ENCODE peak calls at places on chromosomes 2 and 18, in nine cellular contexts. I is astrocyte of the spinal cord, D is mesenchymal stem cell, X is OCI-LY7, Q is right lobe of liver, K is left lung, M is neuronal stem cell, L is fibroblast of lung, H is breast epithelium. Z is an unnamed sample.

GRCh38 chr18:31711365-31712035 is 27.1 kb upstream of the B4GALT6 start:
- DNase-seq in I (no peak), D (no peak), X (no peak), Q (no peak), K (no peak), M (no peak), L (peak), H (no peak), Z (no peak)

GRCh38 chr2:177873915-177874314 is 198.7 kb downstream of the PDE11A start:
- DNase-seq in I (no peak), D (no peak), X (no peak), Q (no peak), K (no peak), M (no peak), L (no peak), H (no peak), Z (no peak)

GRCh38 chr2:71531522-71532047 is 78.2 kb downstream of the DYSF start:
- DNase-seq in I (peak), D (peak), X (no peak), Q (peak), K (no peak), M (no peak), L (no peak), H (no peak), Z (peak)

GRCh38 chr2:43360137-43360536 is 133.7 kb upstream of the ZFP36L2 start:
- DNase-seq in I (no peak), D (no peak), X (no peak), Q (no peak), K (no peak), M (no peak), L (no peak), H (no peak), Z (no peak)

GRCh38 chr18:78716022-78716421 is 263.6 kb upstream of the SALL3 start:
- DNase-seq in I (no peak), D (no peak), X (no peak), Q (no peak), K (peak), M (no peak), L (no peak), H (no peak), Z (no peak)

GRCh38 chr18:23690505-23691068 is 1.3 kb downstream of the LAMA3 start:
- DNase-seq in I (no peak), D (no peak), X (no peak), Q (no peak), K (peak), M (peak), L (no peak), H (no peak), Z (no peak)

GRCh38 chr2:223585691-223586090 is 16.5 kb downstream of the SCG2 start:
- DNase-seq in I (peak), D (peak), X (no peak), Q (no peak), K (no peak), M (no peak), L (peak), H (no peak), Z (peak)

GRCh38 chr2:14081526-14081925 is 551.0 kb upstream of the LRATD1 start:
- DNase-seq in I (peak), D (no peak), X (no peak), Q (no peak), K (no peak), M (no peak), L (peak), H (no peak), Z (no peak)

GRCh38 chr2:240254337-240255164 is 114.1 kb upstream of the OTOS start:
- DNase-seq in I (no peak), D (no peak), X (no peak), Q (no peak), K (peak), M (no peak), L (no peak), H (no peak), Z (no peak)

GRCh38 chr18:8785855-8786765 is 80.8 kb downstream of the MTCL1 start:
- DNase-seq in I (no peak), D (no peak), X (no peak), Q (no peak), K (no peak), M (no peak), L (no peak), H (no peak), Z (no peak)

GRCh38 chr18:58649966-58650816 is 21.1 kb upstream of the MALT1 start:
- DNase-seq in I (no peak), D (peak), X (no peak), Q (no peak), K (no peak), M (no peak), L (no peak), H (no peak), Z (no peak)

GRCh38 chr2:158936978-158937377 is 31.5 kb upstream of the TANC1 start:
- DNase-seq in I (peak), D (peak), X (no peak), Q (no peak), K (no peak), M (no peak), L (peak), H (no peak), Z (peak)

GRCh38 chr18:32383040-32383819 is 87.5 kb downstream of the GAREM1 start:
- DNase-seq in I (peak), D (peak), X (no peak), Q (no peak), K (no peak), M (no peak), L (peak), H (no peak), Z (peak)

GRCh38 chr2:84969511-84970265 is 1.3 kb upstream of the KCMF1 start:
- DNase-seq in I (peak), D (peak), X (peak), Q (no peak), K (no peak), M (no peak), L (peak), H (no peak), Z (no peak)

GRCh38 chr2:96108578-96109561 is 7.5 kb downstream of the ADRA2B start:
- DNase-seq in I (no peak), D (no peak), X (no peak), Q (no peak), K (peak), M (peak), L (no peak), H (no peak), Z (no peak)

GRCh38 chr2:237662671-237663093 is 35.3 kb downstream of the LRRFIP1 start:
- DNase-seq in I (peak), D (peak), X (peak), Q (peak), K (peak), M (peak), L (peak), H (peak), Z (peak)

GRCh38 chr2:47401789-47402554 is 984 bp upstream of the MSH2 start:
- DNase-seq in I (no peak), D (no peak), X (no peak), Q (peak), K (no peak), M (no peak), L (no peak), H (no peak), Z (no peak)

GRCh38 chr2:134275058-134275862 is 21.4 kb downstream of the MGAT5 start:
- DNase-seq in I (no peak), D (no peak), X (peak), Q (no peak), K (no peak), M (no peak), L (no peak), H (no peak), Z (no peak)

GRCh38 chr2:16250466-16250865 is 310.1 kb downstream of the MYCN start:
- DNase-seq in I (no peak), D (no peak), X (no peak), Q (no peak), K (no peak), M (no peak), L (no peak), H (no peak), Z (no peak)

GRCh38 chr18:45847119-45847518 is 21.6 kb downstream of the SIGLEC15 start:
- DNase-seq in I (peak), D (no peak), X (no peak), Q (no peak), K (no peak), M (no peak), L (no peak), H (no peak), Z (no peak)

GRCh38 chr2:205002390-205002789 is 457.1 kb downstream of the PARD3B start:
- DNase-seq in I (no peak), D (no peak), X (no peak), Q (no peak), K (no peak), M (no peak), L (no peak), H (no peak), Z (no peak)

GRCh38 chr2:200619275-200619674 is 33.5 kb downstream of the AOX1 start:
- DNase-seq in I (no peak), D (no peak), X (no peak), Q (peak), K (no peak), M (no peak), L (peak), H (no peak), Z (no peak)

GRCh38 chr2:105782123-105782522 is 37.4 kb downstream of the NCK2 start:
- DNase-seq in I (no peak), D (no peak), X (no peak), Q (no peak), K (no peak), M (no peak), L (peak), H (no peak), Z (no peak)

GRCh38 chr18:48621240-48621639 is 82.4 kb downstream of the CTIF start:
- DNase-seq in I (peak), D (peak), X (no peak), Q (no peak), K (no peak), M (no peak), L (peak), H (no peak), Z (peak)

GRCh38 chr2:227106845-227107759 is 56.9 kb downstream of the COL4A4 start:
- DNase-seq in I (peak), D (peak), X (peak), Q (peak), K (no peak), M (peak), L (peak), H (no peak), Z (peak)

GRCh38 chr18:9095297-9096012 is 7.0 kb upstream of the NDUFV2 start:
- DNase-seq in I (no peak), D (peak), X (peak), Q (no peak), K (no peak), M (no peak), L (peak), H (no peak), Z (peak)

GRCh38 chr2:211957799-211958198 is 580.8 kb downstream of the ERBB4 start:
- DNase-seq in I (no peak), D (no peak), X (no peak), Q (no peak), K (no peak), M (no peak), L (no peak), H (no peak), Z (no peak)

GRCh38 chr2:102841107-102841840 is 79.4 kb downstream of the TMEM182 start:
- DNase-seq in I (peak), D (peak), X (peak), Q (peak), K (peak), M (peak), L (peak), H (no peak), Z (peak)

GRCh38 chr18:76686737-76687231 is 135.6 kb upstream of the ZNF236 start:
- DNase-seq in I (peak), D (peak), X (peak), Q (peak), K (peak), M (peak), L (peak), H (peak), Z (peak)

GRCh38 chr2:128644745-128645256 is 326.1 kb upstream of the HS6ST1 start:
- DNase-seq in I (no peak), D (peak), X (no peak), Q (peak), K (no peak), M (peak), L (peak), H (no peak), Z (no peak)

GRCh38 chr2:109663721-109664120 is 49.6 kb downstream of the SOWAHC start:
- DNase-seq in I (peak), D (peak), X (no peak), Q (peak), K (no peak), M (no peak), L (peak), H (peak), Z (peak)

GRCh38 chr2:29747786-29748470 is 173.5 kb downstream of the ALK start:
- DNase-seq in I (peak), D (peak), X (no peak), Q (no peak), K (no peak), M (no peak), L (peak), H (no peak), Z (peak)

GRCh38 chr2:239690651-239691631 is 290.1 kb upstream of the HDAC4 start:
- DNase-seq in I (no peak), D (no peak), X (no peak), Q (peak), K (no peak), M (no peak), L (no peak), H (no peak), Z (no peak)

GRCh38 chr2:60972889-60973656 is 44.4 kb upstream of the PEX13 start:
- DNase-seq in I (no peak), D (no peak), X (peak), Q (no peak), K (no peak), M (no peak), L (no peak), H (no peak), Z (no peak)
- H3K4me3 ChIP-seq in I (no peak), D (no peak), X (peak), Q (no peak), K (no peak), M (no peak), L (no peak), H (no peak), Z (no peak)

GRCh38 chr2:233147829-233148167 is 87.7 kb downstream of the INPP5D start:
- DNase-seq in I (no peak), D (no peak), X (no peak), Q (no peak), K (no peak), M (no peak), L (no peak), H (no peak), Z (no peak)

GRCh38 chr2:233147136-233147828 is 87.1 kb downstream of the INPP5D start:
- DNase-seq in I (no peak), D (no peak), X (no peak), Q (no peak), K (no peak), M (no peak), L (no peak), H (no peak), Z (no peak)

GRCh38 chr2:233143700-233144331 is 83.7 kb downstream of the INPP5D start:
- DNase-seq in I (no peak), D (no peak), X (no peak), Q (no peak), K (no peak), M (no peak), L (no peak), H (no peak), Z (no peak)

GRCh38 chr2:233146194-233146593 is 86.1 kb downstream of the INPP5D start:
- DNase-seq in I (no peak), D (no peak), X (no peak), Q (no peak), K (no peak), M (no peak), L (no peak), H (no peak), Z (no peak)

GRCh38 chr2:233145726-233146125 is 85.6 kb downstream of the INPP5D start:
- DNase-seq in I (no peak), D (no peak), X (no peak), Q (no peak), K (no peak), M (no peak), L (no peak), H (no peak), Z (no peak)
- H3K4me3 ChIP-seq in I (no peak), D (no peak), X (no peak), Q (no peak), K (no peak), M (no peak), L (no peak), H (no peak), Z (no peak)

DNA sequence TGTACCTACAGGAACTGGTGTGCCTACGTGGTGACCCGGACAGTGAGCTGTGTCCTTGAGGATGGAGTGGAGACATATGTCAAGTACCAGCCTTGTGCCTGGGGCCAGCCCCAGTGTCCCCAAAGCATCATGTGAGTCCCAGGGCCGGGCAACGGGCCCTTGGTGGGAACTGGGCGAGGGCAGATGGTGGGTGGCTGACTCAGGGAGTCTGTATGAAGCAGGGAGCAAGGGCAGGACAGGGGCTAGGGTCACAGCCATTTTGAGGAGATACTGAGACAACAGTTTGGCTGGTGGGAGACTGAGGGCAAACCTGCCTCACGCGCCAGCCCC is 1.7 kb downstream of the EMILIN1 start:
- DNase-seq in I (no peak), D (no peak), X (no peak), Q (no peak), K (no peak), M (no peak), L (no peak), H (no peak), Z (no peak)
- H3K4me3 ChIP-seq in I (peak), D (no peak), X (no peak), Q (peak), K (peak), M (no peak), L (peak), H (peak), Z (peak)

GRCh38 chr2:207334309-207334630 is 168.5 kb upstream of the KLF7 start:
- DNase-seq in I (no peak), D (no peak), X (no peak), Q (no peak), K (no peak), M (no peak), L (peak), H (no peak), Z (no peak)
- H3K4me3 ChIP-seq in I (peak), D (no peak), X (no peak), Q (no peak), K (peak), M (no peak), L (peak), H (peak), Z (peak)

GRCh38 chr2:170714156-170715061 is 728 bp upstream of the SP5 start:
- DNase-seq in I (no peak), D (no peak), X (no peak), Q (peak), K (peak), M (peak), L (no peak), H (no peak), Z (no peak)

GRCh38 chr2:170711774-170712652 is 3.1 kb upstream of the SP5 start:
- DNase-seq in I (no peak), D (no peak), X (no peak), Q (peak), K (peak), M (peak), L (no peak), H (no peak), Z (no peak)

GRCh38 chr2:170715062-170715931 is at the start of gene SP5:
- DNase-seq in I (peak), D (peak), X (no peak), Q (peak), K (peak), M (peak), L (peak), H (no peak), Z (peak)

GRCh38 chr2:170712653-170713279 is 2.4 kb upstream of the SP5 start:
- DNase-seq in I (no peak), D (no peak), X (no peak), Q (no peak), K (no peak), M (no peak), L (no peak), H (no peak), Z (no peak)

DNA sequence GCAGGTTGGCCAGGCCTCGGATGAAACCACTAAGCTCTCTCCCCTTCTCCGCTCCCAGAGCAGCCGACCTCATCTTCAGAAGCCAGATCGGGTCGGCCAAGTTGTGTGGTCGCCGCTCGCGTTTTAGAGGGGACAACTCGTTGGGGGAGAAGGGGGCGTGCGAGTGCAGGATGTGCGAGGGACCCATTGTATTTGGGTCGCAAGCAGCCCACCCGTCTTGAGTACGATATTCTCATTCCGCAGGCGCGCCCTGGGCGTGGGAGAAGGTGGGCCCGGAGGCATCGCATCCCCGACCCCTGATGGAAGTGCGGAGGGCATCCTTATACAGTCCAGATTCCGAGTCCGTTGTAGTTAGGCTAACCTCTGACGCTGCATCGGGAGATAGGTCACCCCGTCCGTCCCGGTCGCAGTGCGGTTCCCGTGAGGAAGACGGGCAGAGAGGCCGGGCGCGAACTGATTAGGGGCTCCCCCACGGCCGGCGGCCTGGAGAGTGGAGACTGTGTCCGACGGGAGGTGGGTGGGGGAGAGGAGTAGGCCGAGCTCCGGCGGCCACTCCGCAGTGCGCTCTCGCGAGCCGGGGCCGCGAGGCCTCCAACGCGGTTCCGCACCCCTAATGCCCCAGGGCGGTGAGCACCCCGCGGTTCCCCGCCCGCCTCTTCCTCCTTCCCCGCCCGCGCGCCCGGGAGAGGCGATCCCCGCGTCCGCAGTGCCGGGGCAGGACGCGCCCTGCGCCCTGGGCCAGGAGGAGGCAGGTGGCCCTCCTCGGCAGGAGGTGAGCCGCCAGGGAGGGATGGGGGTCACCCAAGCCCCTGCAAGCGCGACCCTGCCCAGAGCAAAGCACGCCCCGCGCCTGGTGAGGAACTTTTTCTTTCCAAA is 1.6 kb upstream of the SP5 start:
- DNase-seq in I (no peak), D (no peak), X (no peak), Q (peak), K (peak), M (no peak), L (no peak), H (no peak), Z (no peak)
- H3K4me3 ChIP-seq in I (no peak), D (peak), X (no peak), Q (peak), K (peak), M (no peak), L (no peak), H (peak), Z (no peak)

GRCh38 chr2:132256251-132256902 is 94.6 kb upstream of the ANKRD30BL start:
- DNase-seq in I (no peak), D (no peak), X (no peak), Q (peak), K (peak), M (no peak), L (no peak), H (no peak), Z (no peak)
- H3K4me3 ChIP-seq in I (no peak), D (no peak), X (no peak), Q (no peak), K (no peak), M (no peak), L (no peak), H (peak), Z (no peak)

GRCh38 chr2:119433636-119434327 is 2.1 kb downstream of the TMEM37 start:
- DNase-seq in I (no peak), D (no peak), X (no peak), Q (peak), K (no peak), M (no peak), L (no peak), H (no peak), Z (no peak)

GRCh38 chr2:119434664-119435063 is 3.0 kb downstream of the TMEM37 start:
- DNase-seq in I (no peak), D (no peak), X (no peak), Q (no peak), K (no peak), M (no peak), L (no peak), H (no peak), Z (no peak)

GRCh38 chr2:119431155-119431975 is at the start of gene TMEM37:
- DNase-seq in I (peak), D (peak), X (peak), Q (peak), K (peak), M (peak), L (peak), H (no peak), Z (peak)

GRCh38 chr2:119431976-119432881 is 575 bp downstream of the TMEM37 start:
- DNase-seq in I (peak), D (peak), X (no peak), Q (peak), K (peak), M (no peak), L (peak), H (no peak), Z (peak)

GRCh38 chr2:119432882-119433522 is 1.3 kb downstream of the TMEM37 start:
- DNase-seq in I (no peak), D (no peak), X (no peak), Q (no peak), K (no peak), M (no peak), L (no peak), H (no peak), Z (no peak)
- H3K4me3 ChIP-seq in I (no peak), D (no peak), X (no peak), Q (peak), K (peak), M (no peak), L (peak), H (peak), Z (no peak)

Z was measured in brain microvascular endothelial cell.